ENCODE peak calls at places on chromosomes 6 and 20, in eight cellular contexts. R is Ammon's horn, D is B cell, S is kidney epithelial cell, U is T-helper 9 cell, H is iPS DF 19.7, A is GM23248, O is HT1080. M is an unnamed sample.

GRCh38 chr6:83708546-83708969 is 343 bp downstream of the SNAP91 start:
- DNase-seq in R (peak), D (peak), S (no peak), U (no peak), H (no peak), A (peak), O (no peak), M (peak)

GRCh38 chr6:23073851-23074250 is 504.5 kb downstream of the HDGFL1 start:
- DNase-seq in R (no peak), D (no peak), S (no peak), U (no peak), H (no peak), A (no peak), O (no peak), M (peak)

GRCh38 chr20:11094711-11095110 is 420.9 kb upstream of the JAG1 start:
- DNase-seq in R (no peak), D (no peak), S (no peak), U (no peak), H (no peak), A (no peak), O (no peak), M (no peak)

GRCh38 chr20:45034436-45034835 is 66.5 kb downstream of the KCNS1 start:
- DNase-seq in R (no peak), D (no peak), S (no peak), U (no peak), H (no peak), A (no peak), O (no peak), M (no peak)

GRCh38 chr6:42428326-42429041 is 23.2 kb downstream of the TRERF1 start:
- DNase-seq in R (peak), D (peak), S (no peak), U (no peak), H (no peak), A (peak), O (no peak), M (no peak)

GRCh38 chr6:53956068-53956711 is 155.1 kb upstream of the MLIP start:
- DNase-seq in R (peak), D (no peak), S (no peak), U (no peak), H (peak), A (peak), O (peak), M (peak)

GRCh38 chr6:24855389-24856245 is 56.9 kb upstream of the ARMH2 start:
- DNase-seq in R (peak), D (peak), S (peak), U (peak), H (no peak), A (peak), O (peak), M (peak)

GRCh38 chr6:151796842-151797530 is 10.5 kb upstream of the ESR1 start:
- DNase-seq in R (no peak), D (no peak), S (no peak), U (no peak), H (no peak), A (no peak), O (no peak), M (no peak)

GRCh38 chr6:46501136-46502089 is 10.2 kb upstream of the RCAN2 start:
- DNase-seq in R (no peak), D (no peak), S (no peak), U (no peak), H (no peak), A (peak), O (peak), M (peak)

GRCh38 chr6:73797861-73798260 is 101.9 kb downstream of the CD109 start:
- DNase-seq in R (no peak), D (no peak), S (no peak), U (no peak), H (no peak), A (peak), O (no peak), M (peak)

GRCh38 chr20:57327820-57328219 is 1.8 kb upstream of the SPO11 start:
- DNase-seq in R (no peak), D (no peak), S (no peak), U (no peak), H (no peak), A (no peak), O (no peak), M (no peak)

GRCh38 chr6:25883536-25883935 is 9.5 kb upstream of the SLC17A3 start:
- DNase-seq in R (no peak), D (no peak), S (peak), U (no peak), H (no peak), A (peak), O (peak), M (peak)

GRCh38 chr6:49787176-49787575 is at the start of gene PGK2:
- DNase-seq in R (no peak), D (no peak), S (no peak), U (no peak), H (peak), A (no peak), O (peak), M (no peak)

GRCh38 chr6:165183496-165184140 is 125.8 kb downstream of the C6orf118 start:
- DNase-seq in R (no peak), D (no peak), S (no peak), U (no peak), H (no peak), A (no peak), O (no peak), M (no peak)

GRCh38 chr6:167735498-167736201 is 91.1 kb upstream of the AFDN start:
- DNase-seq in R (no peak), D (no peak), S (no peak), U (no peak), H (no peak), A (no peak), O (no peak), M (no peak)

GRCh38 chr6:103983000-103983399 is 876.7 kb downstream of the HACE1 start:
- DNase-seq in R (no peak), D (no peak), S (no peak), U (no peak), H (no peak), A (no peak), O (no peak), M (no peak)

GRCh38 chr6:158528826-158529225 is 31.1 kb upstream of the TMEM181 start:
- DNase-seq in R (no peak), D (no peak), S (no peak), U (no peak), H (no peak), A (no peak), O (no peak), M (no peak)

GRCh38 chr6:111306104-111306888 is 176.7 kb downstream of the REV3L start:
- DNase-seq in R (no peak), D (no peak), S (no peak), U (no peak), H (no peak), A (no peak), O (no peak), M (no peak)

GRCh38 chr6:83758533-83758932 is 49.6 kb upstream of the SNAP91 start:
- DNase-seq in R (no peak), D (no peak), S (no peak), U (no peak), H (no peak), A (no peak), O (peak), M (no peak)

GRCh38 chr20:47956261-47956995 is 171.1 kb upstream of the SULF2 start:
- DNase-seq in R (no peak), D (no peak), S (no peak), U (no peak), H (no peak), A (no peak), O (peak), M (no peak)

GRCh38 chr20:49824206-49824605 is 11.6 kb downstream of the SLC9A8 start:
- DNase-seq in R (no peak), D (no peak), S (no peak), U (no peak), H (no peak), A (peak), O (no peak), M (no peak)

GRCh38 chr6:99613705-99614429 is 7.2 kb downstream of the PRDM13 start:
- DNase-seq in R (no peak), D (peak), S (no peak), U (no peak), H (no peak), A (peak), O (no peak), M (no peak)

GRCh38 chr6:12354499-12354898 is 64.3 kb downstream of the EDN1 start:
- DNase-seq in R (peak), D (no peak), S (peak), U (no peak), H (no peak), A (peak), O (no peak), M (peak)

GRCh38 chr20:17029698-17030097 is 197.1 kb upstream of the PCSK2 start:
- DNase-seq in R (no peak), D (no peak), S (no peak), U (no peak), H (no peak), A (no peak), O (no peak), M (no peak)

M was measured in adipocyte.